ENCODE peak calls at places on chromosomes 6 and 20, in four cellular contexts. One of them, this sample, is unnamed.

GRCh38 chr6:97524846-97525245 is 241.8 kb upstream of the MMS22L start:
- DNase-seq in GM19239: no peak
- DNase-seq in stimulated activated CD4-positive, alpha-beta T cell treated with anti-CD3 and anti-CD28 coated beads, Interleukin-4, amount 100 ng/mL, for 48 hours: no peak
- DNase-seq in H54: no peak
- DNase-seq in this sample: no peak

GRCh38 chr20:44523746-44524145 is 1.9 kb upstream of the SERINC3 start:
- DNase-seq in GM19239: no peak
- DNase-seq in stimulated activated CD4-positive, alpha-beta T cell treated with anti-CD3 and anti-CD28 coated beads, Interleukin-4, amount 100 ng/mL, for 48 hours: no peak
- DNase-seq in H54: no peak
- DNase-seq in this sample: no peak

GRCh38 chr6:167706313-167707109 is 120.2 kb upstream of the AFDN start:
- DNase-seq in GM19239: peak
- DNase-seq in stimulated activated CD4-positive, alpha-beta T cell treated with anti-CD3 and anti-CD28 coated beads, Interleukin-4, amount 100 ng/mL, for 48 hours: peak
- DNase-seq in H54: no peak
- DNase-seq in this sample: no peak

GRCh38 chr6:81148726-81149125 is 603.8 kb downstream of the TENT5A start:
- DNase-seq in GM19239: no peak
- DNase-seq in stimulated activated CD4-positive, alpha-beta T cell treated with anti-CD3 and anti-CD28 coated beads, Interleukin-4, amount 100 ng/mL, for 48 hours: no peak
- DNase-seq in H54: no peak
- DNase-seq in this sample: no peak

GRCh38 chr6:37579444-37580067 is 79.9 kb upstream of the CCDC167 start:
- DNase-seq in GM19239: no peak
- DNase-seq in stimulated activated CD4-positive, alpha-beta T cell treated with anti-CD3 and anti-CD28 coated beads, Interleukin-4, amount 100 ng/mL, for 48 hours: no peak
- DNase-seq in H54: no peak
- DNase-seq in this sample: no peak

GRCh38 chr6:33297406-33297955 is 1.3 kb downstream of the RGL2 start:
- DNase-seq in GM19239: no peak
- DNase-seq in stimulated activated CD4-positive, alpha-beta T cell treated with anti-CD3 and anti-CD28 coated beads, Interleukin-4, amount 100 ng/mL, for 48 hours: no peak
- DNase-seq in H54: no peak
- DNase-seq in this sample: no peak

GRCh38 chr6:166770216-166771116 is 143.4 kb upstream of the RPS6KA2 start:
- DNase-seq in GM19239: no peak
- DNase-seq in stimulated activated CD4-positive, alpha-beta T cell treated with anti-CD3 and anti-CD28 coated beads, Interleukin-4, amount 100 ng/mL, for 48 hours: no peak
- DNase-seq in H54: no peak
- DNase-seq in this sample: no peak

GRCh38 chr6:85465762-85466161 is 15.9 kb downstream of the NT5E start:
- DNase-seq in GM19239: no peak
- DNase-seq in stimulated activated CD4-positive, alpha-beta T cell treated with anti-CD3 and anti-CD28 coated beads, Interleukin-4, amount 100 ng/mL, for 48 hours: no peak
- DNase-seq in H54: no peak
- DNase-seq in this sample: no peak

GRCh38 chr6:34237722-34238506 is 1.2 kb downstream of the HMGA1 start:
- DNase-seq in GM19239: peak
- DNase-seq in stimulated activated CD4-positive, alpha-beta T cell treated with anti-CD3 and anti-CD28 coated beads, Interleukin-4, amount 100 ng/mL, for 48 hours: peak
- DNase-seq in H54: peak
- DNase-seq in this sample: peak

GRCh38 chr6:93040375-93040774 is 379.0 kb downstream of the EPHA7 start:
- DNase-seq in GM19239: no peak
- DNase-seq in stimulated activated CD4-positive, alpha-beta T cell treated with anti-CD3 and anti-CD28 coated beads, Interleukin-4, amount 100 ng/mL, for 48 hours: no peak
- DNase-seq in H54: no peak
- DNase-seq in this sample: no peak

GRCh38 chr6:10413850-10414765 is 766 bp downstream of the TFAP2A start:
- DNase-seq in GM19239: no peak
- DNase-seq in stimulated activated CD4-positive, alpha-beta T cell treated with anti-CD3 and anti-CD28 coated beads, Interleukin-4, amount 100 ng/mL, for 48 hours: no peak
- DNase-seq in H54: no peak
- DNase-seq in this sample: no peak

GRCh38 chr20:3911956-3912355 is 22.8 kb downstream of the PANK2 start:
- DNase-seq in GM19239: no peak
- DNase-seq in stimulated activated CD4-positive, alpha-beta T cell treated with anti-CD3 and anti-CD28 coated beads, Interleukin-4, amount 100 ng/mL, for 48 hours: no peak
- DNase-seq in H54: no peak
- DNase-seq in this sample: no peak

GRCh38 chr6:132063204-132063603 is 112.0 kb upstream of the CCN2 start:
- DNase-seq in GM19239: no peak
- DNase-seq in stimulated activated CD4-positive, alpha-beta T cell treated with anti-CD3 and anti-CD28 coated beads, Interleukin-4, amount 100 ng/mL, for 48 hours: no peak
- DNase-seq in H54: no peak
- DNase-seq in this sample: no peak

GRCh38 chr6:158849899-158850806 is 31.0 kb upstream of the EZR start:
- DNase-seq in GM19239: no peak
- DNase-seq in stimulated activated CD4-positive, alpha-beta T cell treated with anti-CD3 and anti-CD28 coated beads, Interleukin-4, amount 100 ng/mL, for 48 hours: no peak
- DNase-seq in H54: peak
- DNase-seq in this sample: no peak

GRCh38 chr6:118918326-118918725 is 16.6 kb downstream of the MCM9 start:
- DNase-seq in GM19239: no peak
- DNase-seq in stimulated activated CD4-positive, alpha-beta T cell treated with anti-CD3 and anti-CD28 coated beads, Interleukin-4, amount 100 ng/mL, for 48 hours: no peak
- DNase-seq in H54: no peak
- DNase-seq in this sample: no peak

GRCh38 chr6:108277831-108278230 is 17.0 kb upstream of the SNX3 start:
- DNase-seq in GM19239: no peak
- DNase-seq in stimulated activated CD4-positive, alpha-beta T cell treated with anti-CD3 and anti-CD28 coated beads, Interleukin-4, amount 100 ng/mL, for 48 hours: no peak
- DNase-seq in H54: no peak
- DNase-seq in this sample: no peak

GRCh38 chr6:92756912-92757311 is 662.4 kb downstream of the EPHA7 start:
- DNase-seq in GM19239: no peak
- DNase-seq in stimulated activated CD4-positive, alpha-beta T cell treated with anti-CD3 and anti-CD28 coated beads, Interleukin-4, amount 100 ng/mL, for 48 hours: no peak
- DNase-seq in H54: no peak
- DNase-seq in this sample: no peak

GRCh38 chr20:10447028-10447427 is 11.9 kb downstream of the SLX4IP start:
- DNase-seq in GM19239: peak
- DNase-seq in stimulated activated CD4-positive, alpha-beta T cell treated with anti-CD3 and anti-CD28 coated beads, Interleukin-4, amount 100 ng/mL, for 48 hours: peak
- DNase-seq in H54: peak
- DNase-seq in this sample: no peak

GRCh38 chr6:35955970-35956369 is 35.1 kb upstream of the SRPK1 start:
- DNase-seq in GM19239: no peak
- DNase-seq in stimulated activated CD4-positive, alpha-beta T cell treated with anti-CD3 and anti-CD28 coated beads, Interleukin-4, amount 100 ng/mL, for 48 hours: no peak
- DNase-seq in H54: no peak
- DNase-seq in this sample: no peak

GRCh38 chr6:7765575-7766325 is 39.9 kb downstream of the BMP6 start:
- DNase-seq in GM19239: no peak
- DNase-seq in stimulated activated CD4-positive, alpha-beta T cell treated with anti-CD3 and anti-CD28 coated beads, Interleukin-4, amount 100 ng/mL, for 48 hours: no peak
- DNase-seq in H54: peak
- DNase-seq in this sample: no peak

GRCh38 chr20:63487781-63488241 is 11.1 kb downstream of the EEF1A2 start:
- DNase-seq in GM19239: no peak
- DNase-seq in stimulated activated CD4-positive, alpha-beta T cell treated with anti-CD3 and anti-CD28 coated beads, Interleukin-4, amount 100 ng/mL, for 48 hours: no peak
- DNase-seq in H54: no peak
- DNase-seq in this sample: no peak

GRCh38 chr20:57618091-57618765 is 2.0 kb downstream of the ZBP1 start:
- DNase-seq in GM19239: no peak
- DNase-seq in stimulated activated CD4-positive, alpha-beta T cell treated with anti-CD3 and anti-CD28 coated beads, Interleukin-4, amount 100 ng/mL, for 48 hours: no peak
- DNase-seq in H54: peak
- DNase-seq in this sample: no peak

GRCh38 chr6:158796353-158796752 is 22.8 kb downstream of the EZR start:
- DNase-seq in GM19239: no peak
- DNase-seq in stimulated activated CD4-positive, alpha-beta T cell treated with anti-CD3 and anti-CD28 coated beads, Interleukin-4, amount 100 ng/mL, for 48 hours: no peak
- DNase-seq in H54: no peak
- DNase-seq in this sample: no peak

GRCh38 chr20:61121661-61122060 is 130.4 kb upstream of the CDH4 start:
- DNase-seq in GM19239: no peak
- DNase-seq in stimulated activated CD4-positive, alpha-beta T cell treated with anti-CD3 and anti-CD28 coated beads, Interleukin-4, amount 100 ng/mL, for 48 hours: no peak
- DNase-seq in H54: no peak
- DNase-seq in this sample: no peak

GRCh38 chr20:46820682-46821081 is 74.0 kb upstream of the EYA2 start:
- DNase-seq in GM19239: no peak
- DNase-seq in stimulated activated CD4-positive, alpha-beta T cell treated with anti-CD3 and anti-CD28 coated beads, Interleukin-4, amount 100 ng/mL, for 48 hours: no peak
- DNase-seq in H54: no peak
- DNase-seq in this sample: peak

GRCh38 chr6:36139431-36139830 is 9.1 kb downstream of the MAPK13 start:
- DNase-seq in GM19239: no peak
- DNase-seq in stimulated activated CD4-positive, alpha-beta T cell treated with anti-CD3 and anti-CD28 coated beads, Interleukin-4, amount 100 ng/mL, for 48 hours: no peak
- DNase-seq in H54: no peak
- DNase-seq in this sample: no peak

GRCh38 chr6:168095741-168096250 is 16.8 kb upstream of the FRMD1 start:
- DNase-seq in GM19239: no peak
- DNase-seq in stimulated activated CD4-positive, alpha-beta T cell treated with anti-CD3 and anti-CD28 coated beads, Interleukin-4, amount 100 ng/mL, for 48 hours: no peak
- DNase-seq in H54: no peak
- DNase-seq in this sample: no peak

GRCh38 chr6:133705071-133705470 is 183.8 kb upstream of the TCF21 start:
- DNase-seq in GM19239: no peak
- DNase-seq in stimulated activated CD4-positive, alpha-beta T cell treated with anti-CD3 and anti-CD28 coated beads, Interleukin-4, amount 100 ng/mL, for 48 hours: no peak
- DNase-seq in H54: no peak
- DNase-seq in this sample: no peak

GRCh38 chr20:42435230-42435629 is 754.5 kb downstream of the PTPRT start:
- DNase-seq in GM19239: peak
- DNase-seq in stimulated activated CD4-positive, alpha-beta T cell treated with anti-CD3 and anti-CD28 coated beads, Interleukin-4, amount 100 ng/mL, for 48 hours: no peak
- DNase-seq in H54: no peak
- DNase-seq in this sample: no peak

GRCh38 chr6:77173472-77174074 is 289.7 kb downstream of the HTR1B start:
- DNase-seq in GM19239: no peak
- DNase-seq in stimulated activated CD4-positive, alpha-beta T cell treated with anti-CD3 and anti-CD28 coated beads, Interleukin-4, amount 100 ng/mL, for 48 hours: no peak
- DNase-seq in H54: no peak
- DNase-seq in this sample: no peak

GRCh38 chr6:100307561-100307960 is 157.2 kb downstream of the SIM1 start:
- DNase-seq in GM19239: no peak
- DNase-seq in stimulated activated CD4-positive, alpha-beta T cell treated with anti-CD3 and anti-CD28 coated beads, Interleukin-4, amount 100 ng/mL, for 48 hours: no peak
- DNase-seq in H54: no peak
- DNase-seq in this sample: no peak

GRCh38 chr6:41442800-41443501 is 103.2 kb upstream of the FOXP4 start:
- DNase-seq in GM19239: no peak
- DNase-seq in stimulated activated CD4-positive, alpha-beta T cell treated with anti-CD3 and anti-CD28 coated beads, Interleukin-4, amount 100 ng/mL, for 48 hours: peak
- DNase-seq in H54: no peak
- DNase-seq in this sample: no peak

GRCh38 chr6:147699637-147700036 is 191.1 kb downstream of the SAMD5 start:
- DNase-seq in GM19239: no peak
- DNase-seq in stimulated activated CD4-positive, alpha-beta T cell treated with anti-CD3 and anti-CD28 coated beads, Interleukin-4, amount 100 ng/mL, for 48 hours: no peak
- DNase-seq in H54: no peak
- DNase-seq in this sample: no peak